ENCODE peak calls at places on chromosomes 2 and 18, in eight cellular contexts. Q is stimulated activated CD4-positive, alpha-beta T cell treated with anti-CD3 and anti-CD28 coated beads, Interleukin-15, amount 100 ng/mL, for 24 hours; M is occipital lobe; K is NCI-H187 treated with DMSO at 0.1 percent for 48 hours; Z is NCI-H510A treated with DMSO at 0.1 percent for 48 hours; E is foreskin melanocyte; W is caudate nucleus; A is activated CD4-positive, alpha-beta T cell treated with anti-CD3 and anti-CD28 coated beads, Interleukin-2, amount 50 U/mL, for 48 hours. J is an unnamed sample.

GRCh38 chr18:49851624-49852023 is 38.3 kb upstream of the ACAA2 start:
- DNase-seq in Q (no peak), M (no peak), K (no peak), Z (peak; percentile 6), E (no peak), W (no peak), A (no peak), J (no peak)

GRCh38 chr2:101362316-101362715 is 25.0 kb downstream of the CREG2 start:
- DNase-seq in Q (no peak), M (no peak), K (no peak), Z (no peak), E (no peak), W (no peak), A (no peak), J (no peak)

GRCh38 chr2:165847001-165847400 is 53.0 kb upstream of the GALNT3 start:
- DNase-seq in Q (no peak), M (no peak), K (no peak), Z (no peak), E (peak; percentile 45), W (no peak), A (no peak), J (no peak)

GRCh38 chr2:108837198-108837597 is 50.6 kb downstream of the CCDC138 start:
- DNase-seq in Q (no peak), M (no peak), K (no peak), Z (no peak), E (no peak), W (no peak), A (no peak), J (no peak)

GRCh38 chr2:212367431-212367830 is 171.2 kb downstream of the ERBB4 start:
- DNase-seq in Q (no peak), M (no peak), K (no peak), Z (no peak), E (peak; percentile 52), W (no peak), A (no peak), J (no peak)

GRCh38 chr2:46097714-46098480 is 199.3 kb upstream of the EPAS1 start:
- DNase-seq in Q (no peak), M (no peak), K (no peak), Z (no peak), E (peak; percentile 84), W (no peak), A (no peak), J (no peak)

GRCh38 chr2:37635359-37636208 is 35.9 kb downstream of the CDC42EP3 start:
- DNase-seq in Q (peak; percentile 82), M (no peak), K (no peak), Z (no peak), E (peak; percentile 85), W (peak; percentile 4), A (peak; percentile 63), J (no peak)

GRCh38 chr2:74831693-74832530 is 2.0 kb upstream of the HK2 start:
- DNase-seq in Q (no peak), M (no peak), K (no peak), Z (no peak), E (peak; percentile 70), W (no peak), A (no peak), J (no peak)

GRCh38 chr2:102126660-102127059 is 15.9 kb upstream of the IL1R1 start:
- DNase-seq in Q (no peak), M (no peak), K (no peak), Z (no peak), E (no peak), W (no peak), A (no peak), J (no peak)

GRCh38 chr18:45974088-45974536 is 7.0 kb upstream of the EPG5 start:
- DNase-seq in Q (peak; percentile 72), M (peak; percentile 41), K (peak; percentile 31), Z (peak; percentile 36), E (peak; percentile 56), W (no peak), A (peak; percentile 55), J (peak; percentile 46)

GRCh38 chr2:241942416-241943208 is 73.1 kb downstream of the RTP5 start:
- DNase-seq in Q (no peak), M (no peak), K (no peak), Z (no peak), E (no peak), W (no peak), A (no peak), J (no peak)

GRCh38 chr2:170434900-170435640 is 257.1 kb downstream of the MYO3B start:
- DNase-seq in Q (peak; percentile 10), M (no peak), K (no peak), Z (no peak), E (no peak), W (no peak), A (no peak), J (peak; percentile 26)

GRCh38 chr18:56488739-56489138 is 149.7 kb downstream of the TXNL1 start:
- DNase-seq in Q (no peak), M (no peak), K (no peak), Z (no peak), E (no peak), W (no peak), A (no peak), J (no peak)

GRCh38 chr2:109238580-109238979 is 109.6 kb downstream of the SH3RF3 start:
- DNase-seq in Q (peak; percentile 21), M (no peak), K (no peak), Z (peak; percentile 24), E (peak; percentile 65), W (peak; percentile 51), A (no peak), J (peak; percentile 37)

GRCh38 chr2:67234443-67234842 is 162.7 kb upstream of the ETAA1 start:
- DNase-seq in Q (no peak), M (no peak), K (no peak), Z (no peak), E (peak; percentile 6), W (no peak), A (no peak), J (no peak)

GRCh38 chr2:130756041-130756720 is 841 bp downstream of the AMER3 start:
- DNase-seq in Q (peak; percentile 32), M (no peak), K (no peak), Z (peak; percentile 43), E (peak; percentile 5), W (no peak), A (peak; percentile 4), J (peak; percentile 80)

GRCh38 chr2:185338104-185338503 is 400.5 kb upstream of the FSIP2 start:
- DNase-seq in Q (no peak), M (no peak), K (no peak), Z (no peak), E (no peak), W (no peak), A (no peak), J (no peak)

GRCh38 chr2:233380132-233381012 is 26.1 kb downstream of the DGKD start:
- DNase-seq in Q (no peak), M (no peak), K (no peak), Z (no peak), E (no peak), W (no peak), A (no peak), J (no peak)

GRCh38 chr18:75915941-75916640 is 488.6 kb upstream of the SMIM21 start:
- DNase-seq in Q (peak; percentile 11), M (peak; percentile 60), K (no peak), Z (peak; percentile 45), E (no peak), W (peak; percentile 57), A (no peak), J (peak; percentile 32)

GRCh38 chr2:213934560-213934959 is 476.3 kb upstream of the VWC2L start:
- DNase-seq in Q (no peak), M (no peak), K (no peak), Z (no peak), E (no peak), W (no peak), A (no peak), J (peak; percentile 56)

GRCh38 chr2:188668017-188668663 is 306.0 kb upstream of the COL3A1 start:
- DNase-seq in Q (no peak), M (no peak), K (no peak), Z (no peak), E (no peak), W (no peak), A (no peak), J (no peak)

GRCh38 chr2:148122788-148123187 is 101.9 kb downstream of the MBD5 start:
- DNase-seq in Q (no peak), M (no peak), K (no peak), Z (no peak), E (no peak), W (no peak), A (no peak), J (no peak)

GRCh38 chr2:43071629-43072550 is 154.5 kb downstream of the ZFP36L2 start:
- DNase-seq in Q (no peak), M (no peak), K (no peak), Z (no peak), E (no peak), W (no peak), A (no peak), J (no peak)

GRCh38 chr2:230777681-230778080 is 65.0 kb downstream of the CAB39 start:
- DNase-seq in Q (no peak), M (no peak), K (no peak), Z (no peak), E (no peak), W (no peak), A (no peak), J (no peak)

GRCh38 chr2:55901322-55901721 is 22.3 kb downstream of the EFEMP1 start:
- DNase-seq in Q (no peak), M (no peak), K (no peak), Z (no peak), E (no peak), W (no peak), A (no peak), J (no peak)

GRCh38 chr2:30216157-30216556 is 15.2 kb upstream of the LBH start:
- DNase-seq in Q (no peak), M (no peak), K (no peak), Z (no peak), E (no peak), W (no peak), A (no peak), J (no peak)

GRCh38 chr2:28687640-28688039 is 64.0 kb upstream of the PPP1CB start:
- DNase-seq in Q (no peak), M (no peak), K (no peak), Z (no peak), E (no peak), W (no peak), A (no peak), J (no peak)

GRCh38 chr18:23593720-23594119 is 7.4 kb upstream of the NPC1 start:
- DNase-seq in Q (no peak), M (no peak), K (no peak), Z (no peak), E (peak; percentile 79), W (no peak), A (no peak), J (no peak)

GRCh38 chr2:182761903-182762302 is 45.8 kb downstream of the DNAJC10 start:
- DNase-seq in Q (no peak), M (no peak), K (no peak), Z (no peak), E (peak; percentile 5), W (no peak), A (no peak), J (no peak)

GRCh38 chr2:237190958-237191692 is 105.4 kb downstream of the COPS8 start:
- DNase-seq in Q (no peak), M (no peak), K (no peak), Z (no peak), E (no peak), W (no peak), A (no peak), J (no peak)

J was measured in GM20000.